ENCODE peak calls at places on chromosomes 4 and X, in nine cellular contexts. One of them, this sample, is unnamed.

GRCh38 chr4:25361253-25361652 is 15.8 kb upstream of the ANAPC4 start:
- DNase-seq in ascending aorta: no peak
- DNase-seq in cardiac muscle cell: no peak
- DNase-seq in vagina: no peak
- DNase-seq in adrenal gland: no peak
- DNase-seq in uterus: no peak
- DNase-seq in body of pancreas: no peak
- DNase-seq in tibial artery: no peak
- DNase-seq in bronchial epithelial cell: no peak
- DNase-seq in this sample: no peak

GRCh38 chrX:43693602-43694406 is 37.7 kb downstream of the MAOA start:
- DNase-seq in ascending aorta: no peak
- DNase-seq in cardiac muscle cell: no peak
- DNase-seq in vagina: no peak
- DNase-seq in adrenal gland: peak; percentile 52
- DNase-seq in uterus: no peak
- DNase-seq in body of pancreas: peak; percentile 69
- DNase-seq in tibial artery: no peak
- DNase-seq in bronchial epithelial cell: peak; percentile 47
- DNase-seq in this sample: no peak

GRCh38 chr4:53688186-53688790 is 97.0 kb upstream of the LNX1 start:
- DNase-seq in ascending aorta: peak; percentile 72
- DNase-seq in cardiac muscle cell: no peak
- DNase-seq in vagina: no peak
- DNase-seq in adrenal gland: no peak
- DNase-seq in uterus: no peak
- DNase-seq in body of pancreas: peak; percentile 23
- DNase-seq in tibial artery: no peak
- DNase-seq in bronchial epithelial cell: peak; percentile 78
- DNase-seq in this sample: no peak

GRCh38 chr4:145289403-145290076 is 109.2 kb upstream of the OTUD4 start:
- DNase-seq in ascending aorta: no peak
- DNase-seq in cardiac muscle cell: no peak
- DNase-seq in vagina: no peak
- DNase-seq in adrenal gland: no peak
- DNase-seq in uterus: no peak
- DNase-seq in body of pancreas: no peak
- DNase-seq in tibial artery: no peak
- DNase-seq in bronchial epithelial cell: peak; percentile 51
- DNase-seq in this sample: no peak

GRCh38 chrX:146934256-146934655 is 119.7 kb upstream of the CXorf51A start:
- DNase-seq in ascending aorta: no peak
- DNase-seq in cardiac muscle cell: no peak
- DNase-seq in vagina: no peak
- DNase-seq in adrenal gland: no peak
- DNase-seq in uterus: no peak
- DNase-seq in body of pancreas: no peak
- DNase-seq in tibial artery: no peak
- DNase-seq in bronchial epithelial cell: no peak
- DNase-seq in this sample: no peak

GRCh38 chrX:12315526-12315925 is 177.3 kb downstream of the FRMPD4 start:
- DNase-seq in ascending aorta: no peak
- DNase-seq in cardiac muscle cell: no peak
- DNase-seq in vagina: no peak
- DNase-seq in adrenal gland: no peak
- DNase-seq in uterus: no peak
- DNase-seq in body of pancreas: no peak
- DNase-seq in tibial artery: no peak
- DNase-seq in bronchial epithelial cell: no peak
- DNase-seq in this sample: no peak

GRCh38 chrX:11781734-11782370 is 23.8 kb downstream of the MSL3 start:
- DNase-seq in ascending aorta: no peak
- DNase-seq in cardiac muscle cell: no peak
- DNase-seq in vagina: no peak
- DNase-seq in adrenal gland: no peak
- DNase-seq in uterus: no peak
- DNase-seq in body of pancreas: no peak
- DNase-seq in tibial artery: no peak
- DNase-seq in bronchial epithelial cell: peak; percentile 82
- DNase-seq in this sample: no peak

GRCh38 chr4:187565416-187565815 is 430.2 kb upstream of the ZFP42 start:
- DNase-seq in ascending aorta: no peak
- DNase-seq in cardiac muscle cell: no peak
- DNase-seq in vagina: no peak
- DNase-seq in adrenal gland: no peak
- DNase-seq in uterus: no peak
- DNase-seq in body of pancreas: no peak
- DNase-seq in tibial artery: no peak
- DNase-seq in bronchial epithelial cell: no peak
- DNase-seq in this sample: no peak

GRCh38 chr4:156686120-156686519 is 285.5 kb downstream of the PDGFC start:
- DNase-seq in ascending aorta: no peak
- DNase-seq in cardiac muscle cell: no peak
- DNase-seq in vagina: no peak
- DNase-seq in adrenal gland: no peak
- DNase-seq in uterus: no peak
- DNase-seq in body of pancreas: no peak
- DNase-seq in tibial artery: no peak
- DNase-seq in bronchial epithelial cell: peak; percentile 79
- DNase-seq in this sample: no peak

GRCh38 chr4:76563804-76564468 is 128.9 kb downstream of the SHROOM3 start:
- DNase-seq in ascending aorta: no peak
- DNase-seq in cardiac muscle cell: peak; percentile 28
- DNase-seq in vagina: no peak
- DNase-seq in adrenal gland: no peak
- DNase-seq in uterus: no peak
- DNase-seq in body of pancreas: no peak
- DNase-seq in tibial artery: no peak
- DNase-seq in bronchial epithelial cell: no peak
- DNase-seq in this sample: no peak

GRCh38 chrX:81876437-81876836 is 674.5 kb downstream of the SH3BGRL start:
- DNase-seq in ascending aorta: no peak
- DNase-seq in cardiac muscle cell: no peak
- DNase-seq in vagina: no peak
- DNase-seq in adrenal gland: no peak
- DNase-seq in uterus: no peak
- DNase-seq in body of pancreas: no peak
- DNase-seq in tibial artery: no peak
- DNase-seq in bronchial epithelial cell: no peak
- DNase-seq in this sample: no peak

GRCh38 chr4:176849076-176849475 is 56.4 kb upstream of the VEGFC start:
- DNase-seq in ascending aorta: no peak
- DNase-seq in cardiac muscle cell: no peak
- DNase-seq in vagina: no peak
- DNase-seq in adrenal gland: no peak
- DNase-seq in uterus: no peak
- DNase-seq in body of pancreas: no peak
- DNase-seq in tibial artery: no peak
- DNase-seq in bronchial epithelial cell: peak; percentile 61
- DNase-seq in this sample: no peak

GRCh38 chr4:4860803-4861591 is 1.5 kb downstream of the MSX1 start:
- DNase-seq in ascending aorta: no peak
- DNase-seq in cardiac muscle cell: no peak
- DNase-seq in vagina: no peak
- DNase-seq in adrenal gland: peak; percentile 31
- DNase-seq in uterus: peak; percentile 49
- DNase-seq in body of pancreas: peak; percentile 22
- DNase-seq in tibial artery: no peak
- DNase-seq in bronchial epithelial cell: no peak
- DNase-seq in this sample: no peak

GRCh38 chrX:68146054-68146453 is 287.2 kb downstream of the OPHN1 start:
- DNase-seq in ascending aorta: no peak
- DNase-seq in cardiac muscle cell: peak; percentile 35
- DNase-seq in vagina: no peak
- DNase-seq in adrenal gland: no peak
- DNase-seq in uterus: no peak
- DNase-seq in body of pancreas: no peak
- DNase-seq in tibial artery: no peak
- DNase-seq in bronchial epithelial cell: peak; percentile 50
- DNase-seq in this sample: no peak
- TF ChIP-seq CTCF in ascending aorta: no peak
- TF ChIP-seq CTCF in cardiac muscle cell: peak; percentile 50
- TF ChIP-seq CTCF in vagina: no peak
- TF ChIP-seq CTCF in adrenal gland: peak; percentile 36
- TF ChIP-seq CTCF in uterus: peak; percentile 32
- TF ChIP-seq CTCF in body of pancreas: no peak
- TF ChIP-seq CTCF in tibial artery: peak; percentile 9
- TF ChIP-seq CTCF in bronchial epithelial cell: peak; percentile 28
- TF ChIP-seq CTCF in this sample: peak; percentile 26

GRCh38 chrX:6225307-6226052 is 3.2 kb downstream of the NLGN4X start:
- DNase-seq in ascending aorta: no peak
- DNase-seq in cardiac muscle cell: peak; percentile 11
- DNase-seq in vagina: no peak
- DNase-seq in adrenal gland: no peak
- DNase-seq in uterus: no peak
- DNase-seq in body of pancreas: no peak
- DNase-seq in tibial artery: no peak
- DNase-seq in bronchial epithelial cell: no peak
- DNase-seq in this sample: no peak
- H3K27me3 ChIP-seq in ascending aorta: no peaks in the 10 kb centered on the region
- H3K27me3 ChIP-seq in cardiac muscle cell: peaks cover 39% of the 10 kb centered on the region
- H3K27me3 ChIP-seq in vagina: no peaks in the 10 kb centered on the region
- H3K27me3 ChIP-seq in adrenal gland: peaks cover 38% of the 10 kb centered on the region
- H3K27me3 ChIP-seq in uterus: no peaks in the 10 kb centered on the region
- H3K27me3 ChIP-seq in body of pancreas: no peaks in the 10 kb centered on the region
- H3K27me3 ChIP-seq in tibial artery: peaks cover 12% of the 10 kb centered on the region
- H3K27me3 ChIP-seq in bronchial epithelial cell: peaks cover 12% of the 10 kb centered on the region
- H3K27me3 ChIP-seq in this sample: peaks cover 29% of the 10 kb centered on the region

GRCh38 chr4:6606465-6607235 is 31.7 kb downstream of the MAN2B2 start:
- DNase-seq in ascending aorta: no peak
- DNase-seq in cardiac muscle cell: no peak
- DNase-seq in vagina: no peak
- DNase-seq in adrenal gland: no peak
- DNase-seq in uterus: no peak
- DNase-seq in body of pancreas: no peak
- DNase-seq in tibial artery: no peak
- DNase-seq in bronchial epithelial cell: no peak
- DNase-seq in this sample: no peak

GRCh38 chr4:6607368-6608050 is 32.5 kb downstream of the MAN2B2 start:
- DNase-seq in ascending aorta: no peak
- DNase-seq in cardiac muscle cell: no peak
- DNase-seq in vagina: no peak
- DNase-seq in adrenal gland: no peak
- DNase-seq in uterus: no peak
- DNase-seq in body of pancreas: no peak
- DNase-seq in tibial artery: no peak
- DNase-seq in bronchial epithelial cell: no peak
- DNase-seq in this sample: no peak

GRCh38 chr4:6610856-6611430 is 29.5 kb upstream of the MRFAP1 start:
- DNase-seq in ascending aorta: no peak
- DNase-seq in cardiac muscle cell: no peak
- DNase-seq in vagina: no peak
- DNase-seq in adrenal gland: no peak
- DNase-seq in uterus: no peak
- DNase-seq in body of pancreas: no peak
- DNase-seq in tibial artery: no peak
- DNase-seq in bronchial epithelial cell: no peak
- DNase-seq in this sample: no peak

GRCh38 chr4:6609415-6610079 is 30.9 kb upstream of the MRFAP1 start:
- DNase-seq in ascending aorta: no peak
- DNase-seq in cardiac muscle cell: no peak
- DNase-seq in vagina: no peak
- DNase-seq in adrenal gland: no peak
- DNase-seq in uterus: no peak
- DNase-seq in body of pancreas: no peak
- DNase-seq in tibial artery: no peak
- DNase-seq in bronchial epithelial cell: no peak
- DNase-seq in this sample: no peak

DNA sequence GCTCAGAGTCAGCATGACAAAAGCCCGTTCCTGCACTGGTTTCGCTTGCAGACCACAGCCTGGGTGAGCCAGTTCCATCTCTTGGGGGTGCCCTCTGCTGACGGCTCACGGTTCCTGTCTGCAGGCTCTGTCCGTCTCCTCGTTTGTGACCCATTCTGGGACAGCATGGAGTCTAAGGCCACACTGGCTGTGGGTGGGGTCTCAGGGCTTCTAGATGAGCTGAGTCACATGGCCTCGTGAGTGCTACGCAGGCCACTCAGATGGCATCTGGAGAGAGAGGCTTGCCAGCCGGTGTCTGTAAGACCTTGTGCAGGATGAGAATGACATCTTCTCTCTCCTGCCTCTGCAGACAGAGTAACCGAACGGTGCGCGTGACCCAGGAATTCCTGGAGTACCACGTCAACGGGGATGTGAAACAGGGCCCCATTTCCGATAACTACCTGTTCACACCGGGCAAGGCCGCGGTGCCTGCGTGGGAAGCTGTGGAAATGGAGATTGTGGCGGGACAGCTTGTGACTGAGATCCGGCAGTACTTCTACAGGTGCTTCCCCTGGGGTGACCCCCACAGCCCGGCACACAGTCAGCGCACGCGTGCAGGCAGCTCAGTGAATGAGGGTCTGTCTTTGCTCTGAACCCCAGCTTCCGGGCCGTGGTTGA is 31.6 kb upstream of the MRFAP1 start:
- DNase-seq in ascending aorta: no peak
- DNase-seq in cardiac muscle cell: peak; percentile 29
- DNase-seq in vagina: no peak
- DNase-seq in adrenal gland: peak; percentile 90
- DNase-seq in uterus: no peak
- DNase-seq in body of pancreas: no peak
- DNase-seq in tibial artery: no peak
- DNase-seq in bronchial epithelial cell: no peak
- DNase-seq in this sample: peak; percentile 58
- TF ChIP-seq CTCF in ascending aorta: no peak
- TF ChIP-seq CTCF in cardiac muscle cell: no peak
- TF ChIP-seq CTCF in vagina: no peak
- TF ChIP-seq CTCF in adrenal gland: no peak
- TF ChIP-seq CTCF in uterus: no peak
- TF ChIP-seq CTCF in body of pancreas: no peak
- TF ChIP-seq CTCF in tibial artery: no peak
- TF ChIP-seq CTCF in bronchial epithelial cell: no peak
- TF ChIP-seq CTCF in this sample: peak; percentile 30

GRCh38 chrX:95945528-95945927 is 739.1 kb upstream of the DIAPH2 start:
- DNase-seq in ascending aorta: no peak
- DNase-seq in cardiac muscle cell: no peak
- DNase-seq in vagina: no peak
- DNase-seq in adrenal gland: no peak
- DNase-seq in uterus: no peak
- DNase-seq in body of pancreas: no peak
- DNase-seq in tibial artery: no peak
- DNase-seq in bronchial epithelial cell: peak; percentile 84
- DNase-seq in this sample: no peak

GRCh38 chrX:95949588-95949987 is 735.1 kb upstream of the DIAPH2 start:
- DNase-seq in ascending aorta: no peak
- DNase-seq in cardiac muscle cell: no peak
- DNase-seq in vagina: no peak
- DNase-seq in adrenal gland: no peak
- DNase-seq in uterus: no peak
- DNase-seq in body of pancreas: no peak
- DNase-seq in tibial artery: no peak
- DNase-seq in bronchial epithelial cell: peak; percentile 94
- DNase-seq in this sample: no peak

DNA sequence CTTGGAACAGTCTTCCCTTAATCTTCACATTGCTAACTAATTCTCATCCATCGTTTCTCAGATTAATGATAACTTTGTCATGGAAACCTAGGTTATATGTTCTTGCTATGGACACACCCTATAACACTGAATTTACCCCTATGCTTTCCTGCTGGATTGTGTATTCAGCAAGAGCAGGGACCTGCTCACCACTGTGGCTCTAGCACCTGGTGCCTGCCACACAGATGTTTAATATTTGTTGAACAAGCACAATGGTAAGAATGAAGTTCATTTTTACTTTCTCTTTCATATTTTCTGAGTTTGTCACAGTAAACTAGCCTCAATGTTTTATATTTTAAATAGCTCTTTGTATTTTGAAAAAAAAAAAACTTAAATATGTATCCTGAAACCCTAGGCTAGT is 734.0 kb upstream of the DIAPH2 start:
- DNase-seq in ascending aorta: no peak
- DNase-seq in cardiac muscle cell: no peak
- DNase-seq in vagina: no peak
- DNase-seq in adrenal gland: no peak
- DNase-seq in uterus: no peak
- DNase-seq in body of pancreas: no peak
- DNase-seq in tibial artery: no peak
- DNase-seq in bronchial epithelial cell: no peak
- DNase-seq in this sample: no peak
- H3K27me3 ChIP-seq in ascending aorta: no peaks in the 10 kb centered on the region
- H3K27me3 ChIP-seq in cardiac muscle cell: no peaks in the 10 kb centered on the region
- H3K27me3 ChIP-seq in vagina: peaks cover 1% of the 10 kb centered on the region
- H3K27me3 ChIP-seq in adrenal gland: no peaks in the 10 kb centered on the region
- H3K27me3 ChIP-seq in uterus: no peaks in the 10 kb centered on the region
- H3K27me3 ChIP-seq in body of pancreas: no peaks in the 10 kb centered on the region
- H3K27me3 ChIP-seq in tibial artery: no peaks in the 10 kb centered on the region
- H3K27me3 ChIP-seq in bronchial epithelial cell: no peaks in the 10 kb centered on the region
- H3K27me3 ChIP-seq in this sample: no peaks in the 10 kb centered on the region